ENCODE peak calls at places on chromosomes 4 and X, in nine cellular contexts. A is fibroblast of mammary gland; G is posterior vena cava; F is T-helper 9 cell; Z is hippocampal formation; P is activated CD4-positive, CD25-positive, alpha-beta regulatory T cell; V is pons; K is endodermal cell; Q is Right ventricle myocardium superior. H is an unnamed sample.

GRCh38 chr4:112167790-112168189 is 22.5 kb downstream of the FAM241A start:
- DNase-seq in A (no peak), G (no peak), F (peak), Z (no peak), P (no peak), V (no peak), K (no peak), Q (no peak), H (no peak)

GRCh38 chr4:111630705-111631104 is 514.5 kb upstream of the FAM241A start:
- DNase-seq in A (peak), G (no peak), F (no peak), Z (no peak), P (no peak), V (peak), K (no peak), Q (no peak), H (no peak)

GRCh38 chr4:38693531-38693930 is 29.5 kb downstream of the KLF3 start:
- DNase-seq in A (no peak), G (no peak), F (no peak), Z (no peak), P (no peak), V (no peak), K (no peak), Q (no peak), H (no peak)

GRCh38 chrX:24167719-24168472 is 18.4 kb downstream of the ZFX start:
- DNase-seq in A (no peak), G (no peak), F (no peak), Z (no peak), P (no peak), V (no peak), K (no peak), Q (no peak), H (no peak)

GRCh38 chr4:142813388-142813787 is 32.7 kb downstream of the INPP4B start:
- DNase-seq in A (no peak), G (no peak), F (no peak), Z (no peak), P (no peak), V (no peak), K (no peak), Q (no peak), H (no peak)

GRCh38 chrX:13985697-13986435 is 43.8 kb downstream of the GEMIN8 start:
- DNase-seq in A (no peak), G (no peak), F (no peak), Z (no peak), P (no peak), V (no peak), K (no peak), Q (no peak), H (no peak)

GRCh38 chrX:33725556-33726232 is 406.4 kb downstream of the FAM47A start:
- DNase-seq in A (no peak), G (no peak), F (no peak), Z (no peak), P (no peak), V (no peak), K (peak), Q (peak), H (no peak)

GRCh38 chrX:50180073-50180940 is 20.5 kb downstream of the AKAP4 start:
- DNase-seq in A (no peak), G (no peak), F (no peak), Z (no peak), P (no peak), V (peak), K (peak), Q (no peak), H (no peak)

GRCh38 chr4:168502886-168503285 is 6.0 kb downstream of the PALLD start:
- DNase-seq in A (no peak), G (no peak), F (no peak), Z (no peak), P (no peak), V (no peak), K (no peak), Q (no peak), H (no peak)

GRCh38 chrX:69222103-69223090 is 57.1 kb upstream of the PJA1 start:
- DNase-seq in A (peak), G (peak), F (peak), Z (peak), P (peak), V (peak), K (peak), Q (peak), H (peak)

GRCh38 chr4:27176400-27176799 is 315.8 kb downstream of the STIM2 start:
- DNase-seq in A (peak), G (no peak), F (no peak), Z (no peak), P (no peak), V (peak), K (peak), Q (no peak), H (no peak)

GRCh38 chr4:40612831-40613230 is 16.8 kb downstream of the RBM47 start:
- DNase-seq in A (no peak), G (no peak), F (no peak), Z (no peak), P (no peak), V (no peak), K (no peak), Q (no peak), H (no peak)

GRCh38 chr4:102541708-102542107 is 40.5 kb downstream of the NFKB1 start:
- DNase-seq in A (no peak), G (no peak), F (no peak), Z (peak), P (no peak), V (peak), K (peak), Q (no peak), H (no peak)

GRCh38 chr4:147865926-147866325 is 134.0 kb downstream of the ARHGAP10 start:
- DNase-seq in A (peak), G (no peak), F (no peak), Z (no peak), P (no peak), V (no peak), K (no peak), Q (no peak), H (no peak)

GRCh38 chrX:31201503-31201902 is 129.7 kb upstream of the FTHL17 start:
- DNase-seq in A (no peak), G (no peak), F (no peak), Z (no peak), P (no peak), V (no peak), K (no peak), Q (no peak), H (no peak)

GRCh38 chrX:50893466-50893865 is 17.1 kb upstream of the BMP15 start:
- DNase-seq in A (no peak), G (no peak), F (no peak), Z (no peak), P (no peak), V (no peak), K (no peak), Q (no peak), H (no peak)

GRCh38 chr4:74109116-74109791 is 10.3 kb upstream of the CXCL2 start:
- DNase-seq in A (peak), G (no peak), F (no peak), Z (no peak), P (no peak), V (no peak), K (peak), Q (peak), H (no peak)

GRCh38 chr4:120064887-120065286 is 1.8 kb downstream of the MAD2L1 start:
- DNase-seq in A (no peak), G (no peak), F (no peak), Z (no peak), P (no peak), V (no peak), K (no peak), Q (no peak), H (no peak)

GRCh38 chrX:100662791-100663190 is 18.8 kb downstream of the SRPX2 start:
- DNase-seq in A (peak), G (no peak), F (no peak), Z (no peak), P (no peak), V (no peak), K (no peak), Q (no peak), H (no peak)

GRCh38 chr4:113636877-113637276 is 124.7 kb downstream of the CAMK2D start:
- DNase-seq in A (peak), G (no peak), F (peak), Z (no peak), P (no peak), V (no peak), K (no peak), Q (no peak), H (no peak)

GRCh38 chr4:6327220-6327917 is 57.7 kb downstream of the WFS1 start:
- DNase-seq in A (peak), G (peak), F (peak), Z (peak), P (peak), V (peak), K (peak), Q (peak), H (peak)

GRCh38 chrX:101071585-101071984 is 7.1 kb upstream of the TMEM35A start:
- DNase-seq in A (no peak), G (no peak), F (no peak), Z (no peak), P (no peak), V (no peak), K (no peak), Q (no peak), H (no peak)

GRCh38 chr4:146327859-146328258 is 113.5 kb downstream of the REELD1 start:
- DNase-seq in A (no peak), G (no peak), F (no peak), Z (no peak), P (no peak), V (no peak), K (no peak), Q (no peak), H (no peak)

GRCh38 chr4:102390438-102390837 is 45.2 kb upstream of the SLC39A8 start:
- DNase-seq in A (peak), G (no peak), F (no peak), Z (no peak), P (no peak), V (no peak), K (no peak), Q (no peak), H (no peak)

GRCh38 chr4:126603210-126603609 is 1029.5 kb upstream of the INTU start:
- DNase-seq in A (no peak), G (no peak), F (no peak), Z (no peak), P (no peak), V (no peak), K (no peak), Q (no peak), H (no peak)

GRCh38 chr4:55345054-55345453 is 988 bp upstream of the SRD5A3 start:
- DNase-seq in A (no peak), G (no peak), F (no peak), Z (no peak), P (no peak), V (no peak), K (no peak), Q (no peak), H (no peak)

GRCh38 chr4:112523008-112523440 is 7.0 kb upstream of the NEUROG2 start:
- DNase-seq in A (peak), G (no peak), F (no peak), Z (no peak), P (no peak), V (no peak), K (peak), Q (peak), H (no peak)

GRCh38 chr4:81405900-81406401 is 65.8 kb downstream of the RASGEF1B start:
- DNase-seq in A (peak), G (no peak), F (peak), Z (no peak), P (no peak), V (peak), K (no peak), Q (no peak), H (no peak)

GRCh38 chrX:154505726-154506125 is 10.3 kb downstream of the FAM3A start:
- DNase-seq in A (peak), G (no peak), F (no peak), Z (no peak), P (no peak), V (no peak), K (no peak), Q (no peak), H (no peak)

GRCh38 chrX:71533850-71534515 is 1.1 kb downstream of the OGT start:
- DNase-seq in A (peak), G (peak), F (peak), Z (peak), P (peak), V (peak), K (peak), Q (peak), H (peak)

GRCh38 chrX:41452565-41452964 is 5.4 kb downstream of the NYX start:
- DNase-seq in A (no peak), G (no peak), F (no peak), Z (no peak), P (no peak), V (no peak), K (no peak), Q (no peak), H (no peak)

GRCh38 chr4:164935363-164935762 is 42.1 kb downstream of the TRIM61 start:
- DNase-seq in A (no peak), G (no peak), F (no peak), Z (no peak), P (no peak), V (no peak), K (peak), Q (no peak), H (no peak)

GRCh38 chrX:24651783-24652182 is 4.6 kb upstream of the PCYT1B start:
- DNase-seq in A (no peak), G (no peak), F (no peak), Z (no peak), P (no peak), V (no peak), K (no peak), Q (no peak), H (no peak)

GRCh38 chr4:101367201-101367600 is 19.9 kb upstream of the PPP3CA start:
- DNase-seq in A (peak), G (no peak), F (no peak), Z (no peak), P (no peak), V (no peak), K (no peak), Q (no peak), H (no peak)

GRCh38 chrX:154019633-154020499 is at the start of gene IRAK1:
- DNase-seq in A (peak), G (no peak), F (peak), Z (peak), P (no peak), V (no peak), K (peak), Q (peak), H (peak)

GRCh38 chrX:47482065-47482511 is 934 bp downstream of the ZNF41 start:
- DNase-seq in A (no peak), G (no peak), F (no peak), Z (peak), P (no peak), V (no peak), K (no peak), Q (no peak), H (no peak)

GRCh38 chrX:106935175-106935574 is 15.0 kb downstream of the CLDN2 start:
- DNase-seq in A (peak), G (no peak), F (no peak), Z (no peak), P (no peak), V (no peak), K (no peak), Q (no peak), H (no peak)

H was measured in activated T-helper 1 cell treated with Interleukin-2 at 50 U/mL for 16 hours.